ENCODE peak calls at places on chromosomes 7 and 10, in six cellular contexts. Z, A, V, T, U and M are unnamed samples.
A peak's percentile ranks its signal among the peaks of the same experiment; 100 is the strongest.

GRCh38 chr7:150631084-150631824 is 931 bp downstream of the GIMAP6 start:
- DNase-seq in U (no peak), T (no peak), V (no peak), Z (peak; percentile 25), A (no peak), M (no peak)

GRCh38 chr10:111990734-111991133 is 192.8 kb downstream of the GPAM start:
- DNase-seq in A (no peak), T (no peak), Z (no peak), U (no peak), V (no peak), M (no peak)

GRCh38 chr10:110858297-110858934 is 13.3 kb upstream of the PDCD4 start:
- DNase-seq in V (peak; percentile 66), T (no peak), A (no peak), Z (no peak), U (no peak), M (no peak)

GRCh38 chr7:44985033-44985695 is 6.3 kb upstream of the MYO1G start:
- DNase-seq in Z (no peak), T (no peak), V (no peak), U (no peak), A (no peak), M (no peak)

GRCh38 chr7:157474685-157475084 is 137.9 kb downstream of the DNAJB6 start:
- DNase-seq in Z (no peak), T (no peak), V (no peak), A (no peak), U (no peak), M (no peak)

GRCh38 chr10:73655990-73656298 is at the start of gene SYNPO2L:
- DNase-seq in V (no peak), T (no peak), Z (no peak), A (no peak), U (no peak), M (no peak)

GRCh38 chr7:83947260-83947659 is 247.3 kb downstream of the SEMA3A start:
- DNase-seq in Z (no peak), U (no peak), V (peak; percentile 8), A (no peak), T (no peak), M (no peak)

GRCh38 chr7:99083068-99083651 is 60.7 kb downstream of the SMURF1 start:
- DNase-seq in U (no peak), Z (no peak), A (no peak), T (no peak), V (no peak), M (no peak)

GRCh38 chr10:3906511-3907111 is 121.6 kb upstream of the KLF6 start:
- DNase-seq in U (no peak), Z (no peak), V (peak; percentile 39), T (no peak), A (no peak), M (no peak)